ENCODE peak calls at places on chromosomes 11 and 22, in nine cellular contexts. N is neuronal stem cell, D is psoas muscle, P is HAP-1, A is mammary epithelial cell, K is GM23248, Z is kidney, B is K562, S is right lobe of liver. M is an unnamed sample.
A peak's percentile ranks its signal among the peaks of the same experiment; 100 is the strongest.

GRCh38 chr11:14538271-14538925 is 18.2 kb upstream of the PSMA1 start:
- DNase-seq in A (no peak), D (no peak), B (no peak), P (no peak), S (no peak), N (no peak), Z (no peak), K (no peak), M (no peak)

GRCh38 chr11:75140269-75141138 is 10.4 kb upstream of the SLCO2B1 start:
- DNase-seq in D (peak; percentile 69), P (peak; percentile 33), S (peak; percentile 77), A (peak; percentile 20), K (peak; percentile 57), N (peak; percentile 53), Z (no peak), B (peak; percentile 76), M (peak; percentile 79)

GRCh38 chr11:16846305-16846704 is 107.9 kb downstream of the C11orf58 start:
- DNase-seq in N (no peak), A (no peak), B (no peak), P (no peak), K (no peak), D (no peak), S (no peak), Z (no peak), M (no peak)

GRCh38 chr11:67465190-67465522 is 3.9 kb downstream of the TMEM134 start:
- DNase-seq in Z (no peak), K (no peak), N (no peak), S (no peak), P (no peak), B (no peak), A (no peak), D (no peak), M (no peak)

GRCh38 chr22:24485608-24486007 is 9.5 kb upstream of the UPB1 start:
- DNase-seq in S (no peak), Z (no peak), A (peak; percentile 23), D (no peak), P (no peak), K (no peak), N (no peak), B (no peak), M (peak; percentile 29)

GRCh38 chr22:32685527-32685926 is 116.0 kb upstream of the TIMP3 start:
- DNase-seq in A (no peak), K (peak; percentile 3), B (no peak), P (no peak), N (no peak), Z (no peak), D (no peak), S (no peak), M (no peak)

GRCh38 chr11:88292156-88292844 is 45.2 kb downstream of the CTSC start:
- DNase-seq in P (no peak), A (peak; percentile 35), D (no peak), B (no peak), Z (no peak), S (peak; percentile 84), K (peak; percentile 41), N (no peak), M (peak; percentile 56)

GRCh38 chr11:126416542-126417090 is 61.1 kb downstream of the ST3GAL4 start:
- DNase-seq in D (peak; percentile 91), A (no peak), N (peak; percentile 59), S (peak; percentile 83), K (peak; percentile 95), Z (peak; percentile 96), P (no peak), B (no peak), M (peak; percentile 81)

GRCh38 chr22:20836987-20837823 is 21.4 kb downstream of the PI4KA start:
- DNase-seq in Z (no peak), S (no peak), B (no peak), D (no peak), P (no peak), N (no peak), K (no peak), A (no peak), M (no peak)

GRCh38 chr11:43261775-43262174 is 50.0 kb upstream of the API5 start:
- DNase-seq in A (no peak), N (no peak), S (no peak), B (no peak), K (no peak), D (no peak), Z (no peak), P (no peak), M (no peak)

GRCh38 chr11:90913131-90913668 is 690.4 kb upstream of the CHORDC1 start:
- DNase-seq in K (no peak), B (no peak), P (no peak), S (no peak), A (no peak), D (no peak), Z (no peak), N (no peak), M (no peak)

GRCh38 chr22:46626356-46626755 is 6.2 kb downstream of the GRAMD4 start:
- DNase-seq in S (no peak), P (no peak), Z (peak; percentile 73), K (no peak), B (peak; percentile 19), N (no peak), A (no peak), D (no peak), M (no peak)

GRCh38 chr22:48802576-48802975 is 1025.1 kb downstream of the BRD1 start:
- DNase-seq in K (no peak), B (no peak), P (no peak), S (no peak), D (no peak), N (no peak), A (no peak), Z (no peak), M (no peak)

GRCh38 chr11:10650630-10651029 is 42.9 kb downstream of the IRAG1 start:
- DNase-seq in S (no peak), A (no peak), D (no peak), B (no peak), N (no peak), Z (no peak), P (peak; percentile 40), K (no peak), M (no peak)

GRCh38 chr11:10654211-10655150 is 39.1 kb downstream of the IRAG1 start:
- DNase-seq in A (peak; percentile 55), D (no peak), Z (no peak), S (no peak), B (peak; percentile 69), N (peak; percentile 32), K (peak; percentile 74), P (peak; percentile 18), M (peak; percentile 19)

GRCh38 chr11:10653242-10653641 is 40.3 kb downstream of the IRAG1 start:
- DNase-seq in A (no peak), N (no peak), K (no peak), S (no peak), B (no peak), P (no peak), D (no peak), Z (no peak), M (no peak)

GRCh38 chr11:10650166-10650565 is 43.4 kb downstream of the IRAG1 start:
- DNase-seq in B (no peak), P (no peak), D (no peak), S (no peak), Z (no peak), A (no peak), K (no peak), N (no peak), M (no peak)

GRCh38 chr11:10651579-10652361 is 41.8 kb downstream of the IRAG1 start:
- DNase-seq in N (no peak), D (peak; percentile 19), S (no peak), K (no peak), Z (peak; percentile 80), P (no peak), A (no peak), B (no peak), M (no peak)
- H3K4me1 ChIP-seq in N (no peaks in the 10 kb centered on the region), D (peaks cover 11% of the 10 kb centered on the region), S (no peaks in the 10 kb centered on the region), K (peaks cover 18% of the 10 kb centered on the region), Z (peaks cover 4% of the 10 kb centered on the region), P (peaks cover 10% of the 10 kb centered on the region), A (peaks cover 25% of the 10 kb centered on the region), B (peaks cover 6% of the 10 kb centered on the region), M (no peaks in the 10 kb centered on the region)

DNA sequence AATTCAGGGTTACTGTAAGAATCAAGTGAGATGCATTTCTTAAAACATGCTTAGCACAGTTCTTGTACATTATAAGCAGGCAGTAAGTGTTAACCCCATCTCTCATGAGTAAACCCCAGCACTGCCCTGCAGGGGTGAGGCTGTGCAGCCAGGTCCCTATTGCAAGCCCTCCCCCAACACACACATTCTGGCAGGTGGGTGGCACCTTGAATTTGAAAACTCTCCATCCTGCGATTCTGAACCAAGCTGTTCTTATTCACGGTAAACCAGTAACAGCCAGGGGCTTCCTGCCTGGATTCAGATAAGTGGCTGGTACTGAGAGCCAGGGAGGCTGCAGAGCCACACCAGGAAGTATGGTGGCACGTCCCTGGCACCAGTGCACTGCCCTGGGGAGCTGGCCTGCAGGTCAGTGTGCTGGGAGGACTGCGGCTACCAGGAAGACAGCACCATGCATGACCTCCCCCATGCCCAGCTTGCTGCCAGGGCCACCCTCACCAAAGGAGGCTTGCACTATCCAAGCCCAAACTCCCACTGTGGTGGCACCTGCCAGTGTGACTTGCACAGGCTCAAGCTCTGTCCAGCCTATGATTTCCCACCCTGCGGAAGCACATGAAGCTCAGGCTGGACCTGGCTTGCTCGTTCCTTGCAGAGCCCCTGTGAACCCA is 88.0 kb downstream of the MICAL2 start:
- DNase-seq in A (no peak), Z (no peak), B (no peak), S (no peak), D (no peak), N (no peak), K (no peak), P (no peak), M (no peak)
- H3K4me1 ChIP-seq in A (peaks cover 33% of the 10 kb centered on the region), Z (no peaks in the 10 kb centered on the region), B (peaks cover 36% of the 10 kb centered on the region), S (no peaks in the 10 kb centered on the region), D (peaks cover 12% of the 10 kb centered on the region), N (no peaks in the 10 kb centered on the region), K (peaks cover 42% of the 10 kb centered on the region), P (no peaks in the 10 kb centered on the region), M (peaks cover 10% of the 10 kb centered on the region)

GRCh38 chr11:65448074-65448417 is 25.4 kb downstream of the NEAT1 start:
- DNase-seq in N (no peak), B (no peak), K (peak; percentile 49), D (no peak), S (no peak), A (no peak), Z (no peak), P (no peak), M (no peak)

GRCh38 chr11:65445101-65445603 is 22.6 kb downstream of the NEAT1 start:
- DNase-seq in P (no peak), A (peak; percentile 41), S (peak; percentile 69), Z (peak; percentile 70), D (peak; percentile 58), N (no peak), K (peak; percentile 55), B (no peak), M (no peak)

GRCh38 chr11:65448418-65449196 is 26.0 kb downstream of the NEAT1 start:
- DNase-seq in S (peak; percentile 56), N (no peak), D (peak; percentile 56), Z (peak; percentile 48), B (peak; percentile 73), K (peak; percentile 77), A (peak; percentile 65), P (no peak), M (no peak)

GRCh38 chr11:65445604-65446445 is 23.2 kb downstream of the NEAT1 start:
- DNase-seq in B (no peak), S (peak; percentile 69), N (no peak), A (no peak), K (peak; percentile 72), Z (peak; percentile 66), P (no peak), D (peak; percentile 64), M (no peak)

GRCh38 chr11:65446446-65447277 is 24.1 kb downstream of the NEAT1 start:
- DNase-seq in A (peak; percentile 50), S (peak; percentile 67), K (peak; percentile 65), B (no peak), D (peak; percentile 76), N (no peak), Z (peak; percentile 80), P (no peak), M (no peak)
- H3K4me1 ChIP-seq in A (peaks cover 8% of the 10 kb centered on the region), S (no peaks in the 10 kb centered on the region), K (peaks cover 48% of the 10 kb centered on the region), B (peaks cover 63% of the 10 kb centered on the region), D (peaks cover 4% of the 10 kb centered on the region), N (no peaks in the 10 kb centered on the region), Z (peaks cover 6% of the 10 kb centered on the region), P (no peaks in the 10 kb centered on the region), M (no peaks in the 10 kb centered on the region)

GRCh38 chr22:49968313-49968830 is 7.8 kb downstream of the PIM3 start:
- DNase-seq in Z (peak; percentile 80), A (no peak), D (peak; percentile 28), P (no peak), K (no peak), N (no peak), B (no peak), S (peak; percentile 53), M (peak; percentile 7)
- H3K4me1 ChIP-seq in Z (peaks cover 54% of the 10 kb centered on the region), A (peaks cover 36% of the 10 kb centered on the region), D (peaks cover 65% of the 10 kb centered on the region), P (peaks cover 19% of the 10 kb centered on the region), K (peaks cover 3% of the 10 kb centered on the region), N (peaks cover 19% of the 10 kb centered on the region), B (peaks cover 98% of the 10 kb centered on the region), S (peaks cover 71% of the 10 kb centered on the region), M (peaks cover 15% of the 10 kb centered on the region)